ENCODE peak calls at places on chromosomes 5 and 9, in five cellular contexts. J is IMR-90, G is GM20000, Z is heart left ventricle, F is GM10248. H is an unnamed sample.

GRCh38 chr5:82494942-82495341 is 216.8 kb upstream of the RPS23 start:
- DNase-seq in J (peak; percentile 5), G (no peak), Z (no peak), F (no peak), H (peak; percentile 44)

GRCh38 chr5:14167211-14167845 is 24.2 kb downstream of the TRIO start:
- DNase-seq in J (peak; percentile 70), G (no peak), Z (no peak), F (no peak), H (peak; percentile 61)

GRCh38 chr5:100800552-100800951 is 102.5 kb downstream of the ST8SIA4 start:
- DNase-seq in J (no peak), G (no peak), Z (no peak), F (peak; percentile 25), H (no peak)

GRCh38 chr5:57598756-57599155 is 116.1 kb upstream of the ACTBL2 start:
- DNase-seq in J (peak; percentile 94), G (no peak), Z (no peak), F (no peak), H (peak; percentile 78)

GRCh38 chr9:86487222-86487841 is 133.1 kb upstream of the TUT7 start:
- DNase-seq in J (peak; percentile 76), G (peak; percentile 30), Z (no peak), F (peak; percentile 39), H (peak; percentile 83)

GRCh38 chr9:96342553-96343245 is 40.7 kb upstream of the HSD17B3 start:
- DNase-seq in J (no peak), G (no peak), Z (no peak), F (no peak), H (no peak)

GRCh38 chr5:160769264-160769663 is 82.7 kb downstream of the ATP10B start:
- DNase-seq in J (no peak), G (no peak), Z (no peak), F (no peak), H (no peak)

GRCh38 chr9:130276121-130276520 is 10.6 kb downstream of the HMCN2 start:
- DNase-seq in J (peak; percentile 81), G (no peak), Z (no peak), F (no peak), H (peak; percentile 23)

GRCh38 chr5:14490309-14490711 is 91.3 kb upstream of the OTULINL start:
- DNase-seq in J (no peak), G (no peak), Z (no peak), F (no peak), H (no peak)

GRCh38 chr5:167688731-167689130 is 602.7 kb upstream of the WWC1 start:
- DNase-seq in J (peak; percentile 14), G (no peak), Z (no peak), F (no peak), H (no peak)

GRCh38 chr5:31963358-31963757 is 210.8 kb downstream of the GOLPH3 start:
- DNase-seq in J (no peak), G (no peak), Z (no peak), F (no peak), H (peak; percentile 9)

GRCh38 chr9:99249619-99250018 is 27.5 kb downstream of the SEC61B start:
- DNase-seq in J (no peak), G (no peak), Z (no peak), F (no peak), H (peak; percentile 48)

GRCh38 chr9:84849049-84849448 is 179.5 kb downstream of the NTRK2 start:
- DNase-seq in J (no peak), G (no peak), Z (no peak), F (no peak), H (no peak)

GRCh38 chr5:120207139-120207538 is 257.0 kb upstream of the PRR16 start:
- DNase-seq in J (peak; percentile 25), G (no peak), Z (no peak), F (no peak), H (peak; percentile 39)

GRCh38 chr5:82591021-82591515 is 312.9 kb upstream of the RPS23 start:
- DNase-seq in J (no peak), G (no peak), Z (no peak), F (no peak), H (no peak)

GRCh38 chr9:101727621-101728524 is 10.6 kb downstream of the GRIN3A start:
- DNase-seq in J (peak; percentile 11), G (peak; percentile 60), Z (no peak), F (peak; percentile 29), H (peak; percentile 54)

GRCh38 chr5:149356391-149356790 is 1.5 kb upstream of the PCYOX1L start:
- DNase-seq in J (no peak), G (no peak), Z (no peak), F (no peak), H (no peak)

GRCh38 chr5:141412853-141413539 is at the start of gene PCDHGA10:
- DNase-seq in J (peak; percentile 80), G (peak; percentile 88), Z (no peak), F (peak; percentile 73), H (peak; percentile 83)

GRCh38 chr5:78899922-78900362 is 85.2 kb downstream of the ARSB start:
- DNase-seq in J (peak; percentile 67), G (peak; percentile 29), Z (no peak), F (peak; percentile 40), H (peak; percentile 80)

GRCh38 chr5:83151821-83152220 is 74.5 kb downstream of the XRCC4 start:
- DNase-seq in J (peak; percentile 5), G (no peak), Z (no peak), F (no peak), H (peak; percentile 30)

GRCh38 chr5:82676663-82677062 is 398.5 kb upstream of the RPS23 start:
- DNase-seq in J (no peak), G (peak; percentile 23), Z (no peak), F (peak; percentile 10), H (no peak)

GRCh38 chr5:537621-538071 is 13.4 kb upstream of the SLC9A3 start:
- DNase-seq in J (no peak), G (no peak), Z (no peak), F (no peak), H (no peak)

GRCh38 chr9:136372561-136373299 is 739 bp downstream of the CARD9 start:
- DNase-seq in J (peak; percentile 86), G (peak; percentile 65), Z (peak; percentile 60), F (peak; percentile 50), H (peak; percentile 84)

GRCh38 chr5:2019716-2020115 is 137.0 kb upstream of the IRX4 start:
- DNase-seq in J (no peak), G (no peak), Z (no peak), F (no peak), H (no peak)

GRCh38 chr5:2015961-2016360 is 133.2 kb upstream of the IRX4 start:
- DNase-seq in J (no peak), G (no peak), Z (no peak), F (no peak), H (no peak)

GRCh38 chr5:2018390-2018724 is 135.6 kb upstream of the IRX4 start:
- DNase-seq in J (no peak), G (no peak), Z (no peak), F (no peak), H (no peak)

GRCh38 chr5:2015116-2015848 is 132.6 kb upstream of the IRX4 start:
- DNase-seq in J (no peak), G (no peak), Z (no peak), F (no peak), H (no peak)

DNA sequence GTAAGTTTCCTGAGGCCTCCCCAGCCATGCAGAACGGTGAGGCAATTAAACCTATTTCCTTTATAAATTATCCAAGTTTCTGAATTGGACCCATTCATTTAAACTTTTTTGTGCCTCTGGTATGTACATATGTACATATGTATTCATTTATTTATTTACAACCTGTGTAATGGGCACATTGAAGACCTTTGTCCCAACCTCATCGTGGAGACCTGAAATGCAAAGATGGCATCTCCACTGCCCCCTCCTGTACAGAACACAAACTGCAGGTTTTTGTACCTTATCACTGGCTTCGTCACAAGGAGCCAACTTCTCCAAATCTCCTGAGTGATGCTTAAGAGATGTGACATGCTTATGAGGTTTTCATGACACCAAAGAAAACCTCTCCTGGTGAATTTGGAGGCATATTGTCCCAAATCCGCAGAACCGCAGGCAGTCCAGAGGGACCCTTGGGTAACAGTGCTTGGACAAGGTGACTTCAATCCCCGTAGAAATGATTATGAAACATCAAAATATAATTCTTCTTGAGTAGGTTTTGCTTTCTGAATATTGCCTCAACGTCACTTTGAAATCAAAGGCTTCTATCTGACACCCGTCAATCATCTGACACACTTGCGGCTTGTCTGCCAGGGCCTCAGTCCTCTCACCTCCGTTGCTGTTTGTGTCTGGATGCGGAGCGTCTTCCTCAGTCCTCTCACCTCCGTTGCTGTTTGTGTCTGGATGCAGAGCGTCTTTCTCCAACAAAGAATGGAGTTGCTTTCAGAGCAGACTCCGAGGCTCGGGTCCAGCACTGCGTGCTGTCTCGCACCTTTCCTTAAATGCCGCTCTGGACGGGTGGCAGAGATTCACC is 135.0 kb upstream of the IRX4 start:
- DNase-seq in J (peak; percentile 10), G (peak; percentile 64), Z (no peak), F (peak; percentile 49), H (peak; percentile 41)
- TF ChIP-seq CTCF in J (peak; percentile 37), G (peak; percentile 20), Z (peak; percentile 22), F (peak; percentile 46), H (peak; percentile 66)

DNA sequence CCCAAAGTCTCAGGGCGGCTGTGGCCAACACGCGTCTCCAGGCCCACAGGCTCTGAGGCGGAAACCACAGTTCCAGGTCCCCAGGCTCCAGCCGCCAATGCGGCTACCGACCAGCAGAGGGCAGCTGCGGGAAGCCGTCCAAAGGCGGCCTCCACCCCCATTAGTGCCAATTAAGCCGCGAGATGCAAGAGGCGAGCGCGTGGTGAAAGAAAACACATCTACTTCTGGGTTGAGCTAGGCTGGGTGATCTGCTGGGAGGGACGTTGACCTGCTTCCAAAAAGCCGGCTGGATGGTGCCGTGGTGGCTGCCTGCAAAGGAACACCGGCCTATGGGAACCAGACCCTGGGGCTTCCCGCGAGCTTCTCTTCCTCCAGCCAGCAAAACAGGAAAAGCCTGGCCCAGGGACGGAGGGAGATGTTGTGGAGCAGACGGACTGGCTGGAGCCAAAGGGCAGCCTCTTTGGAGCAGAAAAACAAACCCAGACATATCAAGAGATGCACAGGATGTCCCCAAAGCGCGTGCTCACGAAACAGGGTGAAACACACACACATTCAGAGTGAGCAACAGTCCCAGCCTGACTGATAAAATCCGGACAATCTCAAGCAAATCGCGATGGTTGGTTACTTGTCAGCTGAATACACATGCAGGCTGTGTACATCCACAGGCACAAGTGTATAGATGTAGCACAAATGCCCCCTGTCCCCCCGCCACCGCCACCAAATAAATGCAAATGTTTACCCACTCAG is 187.1 kb upstream of the BRINP1 start:
- DNase-seq in J (peak; percentile 18), G (peak; percentile 71), Z (peak; percentile 66), F (peak; percentile 71), H (peak; percentile 68)
- TF ChIP-seq CTCF in J (peak; percentile 86), G (peak; percentile 96), Z (peak; percentile 92), F (peak; percentile 97), H (peak; percentile 99)

GRCh38 chr9:106284300-106284699 is 578.7 kb upstream of the ZNF462 start:
- DNase-seq in J (no peak), G (no peak), Z (no peak), F (no peak), H (no peak)

GRCh38 chr9:106288689-106289088 is 574.3 kb upstream of the ZNF462 start:
- DNase-seq in J (no peak), G (no peak), Z (no peak), F (no peak), H (no peak)

GRCh38 chr9:106287108-106287631 is 575.8 kb upstream of the ZNF462 start:
- DNase-seq in J (no peak), G (no peak), Z (no peak), F (no peak), H (no peak)

GRCh38 chr9:106286249-106286648 is 576.7 kb upstream of the ZNF462 start:
- DNase-seq in J (no peak), G (peak; percentile 8), Z (no peak), F (no peak), H (no peak)
- TF ChIP-seq CTCF in J (no peak), G (no peak), Z (no peak), F (peak; percentile 7), H (peak; percentile 16)

GRCh38 chr5:103646698-103647614 is 84.4 kb upstream of the NUDT12 start:
- DNase-seq in J (no peak), G (no peak), Z (no peak), F (no peak), H (no peak)

GRCh38 chr5:103645816-103646215 is 83.2 kb upstream of the NUDT12 start:
- DNase-seq in J (no peak), G (no peak), Z (no peak), F (no peak), H (no peak)

GRCh38 chr5:103648086-103648485 is 85.5 kb upstream of the NUDT12 start:
- DNase-seq in J (no peak), G (no peak), Z (no peak), F (no peak), H (peak; percentile 33)
- TF ChIP-seq CTCF in J (no peak), G (no peak), Z (no peak), F (no peak), H (peak; percentile 48)